ENCODE peak calls at places on chromosomes 13 and 19, in six cellular contexts. B is H1; H is activated naive CD8-positive, alpha-beta T cell treated with anti-CD3 and anti-CD28 coated beads, Interleukin-2, amount 50 U/mL, for 24 hours; L is activated CD4-positive, CD25-positive, alpha-beta regulatory T cell; V is NCI-H82; U is NCI-H446 treated with DMSO at 0.1 percent for 48 hours. O is an unnamed sample.

GRCh38 chr13:112972867-112973576 is 4.0 kb downstream of the MCF2L start:
- DNase-seq in L (no peak), V (no peak), B (no peak), H (no peak), U (no peak), O (peak; percentile 86)

GRCh38 chr19:4567584-4568071 is 8.1 kb upstream of the SEMA6B start:
- DNase-seq in B (peak; percentile 99), H (peak; percentile 76), U (no peak), V (peak; percentile 55), L (no peak), O (peak; percentile 69)

GRCh38 chr13:105721056-105721455 is 814.4 kb downstream of the EFNB2 start:
- DNase-seq in V (no peak), B (no peak), H (no peak), U (no peak), L (no peak), O (no peak)

GRCh38 chr13:113453962-113454361 is 674 bp upstream of the ADPRHL1 start:
- DNase-seq in V (no peak), L (no peak), B (no peak), U (no peak), H (no peak), O (no peak)

GRCh38 chr19:30781047-30781446 is 408.9 kb downstream of the ZNF536 start:
- DNase-seq in L (no peak), B (no peak), U (no peak), H (no peak), V (no peak), O (no peak)

GRCh38 chr19:48858984-48859710 is 9.3 kb downstream of the PLEKHA4 start:
- DNase-seq in H (peak; percentile 83), U (no peak), B (peak; percentile 69), V (peak; percentile 37), L (peak; percentile 59), O (peak; percentile 52)

GRCh38 chr19:38922482-38922881 is 8.1 kb downstream of the SARS2 start:
- DNase-seq in H (no peak), U (no peak), V (no peak), B (no peak), L (no peak), O (no peak)

GRCh38 chr13:79992111-79992510 is 348.8 kb downstream of the SPRY2 start:
- DNase-seq in B (no peak), V (no peak), U (no peak), H (no peak), L (no peak), O (no peak)

GRCh38 chr19:54469496-54469934 is 3.6 kb downstream of the CDC42EP5 start:
- DNase-seq in L (no peak), B (no peak), V (peak; percentile 16), U (no peak), H (no peak), O (peak; percentile 57)

GRCh38 chr19:39247701-39248664 is 673 bp downstream of the IFNL4 start:
- DNase-seq in L (no peak), V (no peak), U (no peak), B (peak; percentile 69), H (no peak), O (no peak)

GRCh38 chr19:49829200-49829599 is 11.1 kb downstream of the MED25 start:
- DNase-seq in L (no peak), H (no peak), V (no peak), B (no peak), U (no peak), O (no peak)

GRCh38 chr19:55437410-55437809 is 5.7 kb downstream of the SHISA7 start:
- DNase-seq in V (no peak), L (no peak), B (peak; percentile 87), U (no peak), H (peak; percentile 42), O (no peak)

O was measured in NCI-H69.